ENCODE peak calls at places on chromosomes 4 and X, in four cellular contexts. A is A549, I is mesendoderm, Z is small intestine. D is an unnamed sample.

GRCh38 chrX:71941771-71942170 is 31.1 kb downstream of the NHSL2 start:
- DNase-seq in A (no peak), I (peak), Z (no peak), D (no peak)

GRCh38 chr4:2930821-2931764 is 32.1 kb downstream of the NOP14 start:
- DNase-seq in A (no peak), I (no peak), Z (no peak), D (no peak)

GRCh38 chr4:182307746-182308145 is 64.5 kb downstream of the TENM3 start:
- DNase-seq in A (no peak), I (no peak), Z (no peak), D (no peak)

GRCh38 chr4:77579406-77580076 is 26.1 kb upstream of the CXCL13 start:
- DNase-seq in A (peak), I (no peak), Z (no peak), D (no peak)

GRCh38 chr4:174929346-174929745 is 11.2 kb downstream of the ADAM29 start:
- DNase-seq in A (no peak), I (no peak), Z (no peak), D (no peak)

GRCh38 chr4:181662383-181662782 is 580.8 kb upstream of the TENM3 start:
- DNase-seq in A (no peak), I (no peak), Z (peak), D (no peak)

GRCh38 chrX:153494541-153495361 is at the start of gene BGN:
- DNase-seq in A (no peak), I (peak), Z (no peak), D (no peak)

GRCh38 chrX:28880136-28880535 is 292.9 kb downstream of the IL1RAPL1 start:
- DNase-seq in A (no peak), I (no peak), Z (no peak), D (no peak)

GRCh38 chr4:87359258-87359657 is 31.7 kb downstream of the HSD17B11 start:
- DNase-seq in A (no peak), I (no peak), Z (no peak), D (no peak)

GRCh38 chrX:13939741-13940597 is 89.7 kb downstream of the GEMIN8 start:
- DNase-seq in A (no peak), I (peak), Z (no peak), D (no peak)

GRCh38 chrX:38170556-38170955 is 50.1 kb downstream of the SRPX start:
- DNase-seq in A (no peak), I (no peak), Z (no peak), D (no peak)

DNA sequence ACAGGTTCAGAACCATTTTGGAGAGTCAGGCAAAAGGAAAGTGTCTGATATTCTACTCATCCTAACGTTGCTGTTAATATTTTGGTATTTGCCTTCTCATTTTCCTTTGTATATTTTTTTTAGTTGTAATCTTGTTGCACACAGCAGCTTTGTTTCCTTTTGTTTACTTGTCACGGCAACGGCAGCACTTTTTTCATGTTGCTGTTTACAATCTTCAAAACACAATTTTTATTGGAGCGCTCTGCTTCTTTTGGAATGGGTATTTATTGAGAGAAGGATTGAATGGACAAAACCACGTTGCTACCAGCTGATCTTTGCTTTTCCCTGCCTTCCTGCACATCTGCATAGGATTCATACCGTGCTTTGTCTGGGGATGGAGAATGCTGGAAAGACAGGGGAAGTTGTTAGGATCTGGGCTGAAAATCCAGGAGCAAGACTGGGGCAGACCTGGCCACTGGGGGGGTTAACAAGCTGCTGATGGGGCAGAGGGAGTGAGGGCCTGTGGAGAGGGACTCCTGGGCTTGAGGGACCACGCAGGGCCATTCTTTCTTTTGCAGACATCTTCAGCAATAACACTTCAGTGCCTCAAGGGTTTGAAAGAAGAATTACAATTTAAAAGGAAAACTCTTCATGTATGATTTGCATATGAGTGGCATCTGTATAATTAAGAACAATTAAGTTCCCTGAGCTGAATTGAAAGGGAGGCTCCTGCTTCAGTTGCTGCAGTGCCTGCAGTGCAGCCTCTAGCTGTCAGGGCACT is 69.8 kb downstream of the TMEM131L start:
- DNase-seq in A (no peak), I (peak), Z (no peak), D (no peak)
- H3K27ac ChIP-seq in A (no peak), I (no peak), Z (peak), D (no peak)

DNA sequence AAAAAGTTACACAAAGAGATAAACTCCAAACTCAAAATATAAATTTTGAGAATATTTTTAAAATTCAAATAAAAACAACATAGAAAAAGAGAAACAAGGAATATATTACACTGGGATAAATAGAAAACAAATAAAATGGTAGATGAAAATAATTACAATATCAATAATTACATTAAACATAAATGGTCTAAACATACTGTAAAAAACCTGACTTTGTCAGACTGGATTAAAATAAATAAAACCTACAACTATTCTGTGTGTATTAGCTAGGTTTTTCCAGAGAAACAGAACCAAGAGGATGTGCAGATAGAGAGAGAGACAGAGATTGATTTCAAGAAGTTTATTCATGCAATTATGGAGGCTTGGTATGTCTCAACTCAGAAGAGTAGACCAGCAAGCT is 126.5 kb downstream of the LRBA start:
- DNase-seq in A (no peak), I (no peak), Z (no peak), D (no peak)
- H3K4me3 ChIP-seq in A (no peak), I (no peak), Z (no peak), D (no peak)

DNA sequence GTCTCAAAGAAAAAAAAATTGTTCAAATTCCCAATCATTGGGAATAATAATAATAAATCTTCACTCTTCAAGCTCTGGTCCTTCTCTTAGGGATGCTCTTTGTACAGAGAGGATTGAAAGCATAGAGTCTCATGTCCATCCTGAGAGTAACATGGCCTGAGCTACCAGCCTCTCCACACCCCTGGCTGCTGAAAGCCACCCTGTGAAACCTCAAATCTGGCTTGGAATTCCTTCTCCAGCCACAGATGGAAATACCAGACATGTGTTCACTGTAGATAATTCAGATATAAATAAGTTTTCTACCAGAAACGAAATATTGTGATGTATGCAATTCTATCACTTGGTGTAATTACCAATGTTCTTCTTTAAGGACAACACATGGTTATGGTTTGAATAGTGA is 140.6 kb downstream of the ARSF start:
- DNase-seq in A (no peak), I (no peak), Z (no peak), D (no peak)
- H3K27ac ChIP-seq in A (no peak), I (no peak), Z (no peak), D (no peak)

GRCh38 chrX:131840799-131841495 is 182.2 kb upstream of the STK26 start:
- DNase-seq in A (no peak), I (no peak), Z (no peak), D (no peak)
- H3K4me3 ChIP-seq in A (no peak), I (no peak), Z (no peak), D (no peak)

DNA sequence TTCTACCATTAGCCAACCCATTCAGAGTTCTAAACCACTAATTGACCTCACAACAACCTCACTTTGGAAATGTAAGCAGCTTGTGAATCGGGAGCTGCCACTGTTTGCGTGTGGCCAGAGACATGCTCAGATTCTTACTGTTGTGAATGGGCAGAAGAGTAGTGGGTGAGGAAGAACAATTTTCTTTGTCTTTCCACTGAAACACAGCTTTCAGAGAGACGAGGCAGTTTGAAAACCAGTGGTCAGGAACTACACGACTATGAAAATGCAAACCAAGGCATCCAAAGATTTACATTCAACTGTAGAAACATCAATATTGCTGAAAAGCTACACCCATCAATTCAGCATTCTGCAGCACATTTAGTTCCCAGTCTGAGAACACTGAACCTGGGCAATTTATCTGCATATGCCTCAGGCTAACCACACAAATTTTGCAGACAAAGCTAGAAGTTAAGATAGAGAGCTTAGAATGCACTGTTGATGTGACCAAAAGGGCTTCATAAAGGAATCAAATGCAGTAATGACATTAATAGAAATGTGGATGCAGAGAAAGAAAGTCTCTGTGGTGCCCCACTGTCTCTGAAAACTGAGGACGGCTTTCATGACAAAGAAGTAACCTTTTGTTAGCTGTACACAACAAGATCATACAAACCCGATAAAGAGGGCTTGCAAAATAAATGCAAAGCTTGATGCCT is 134.3 kb downstream of the APBB2 start:
- DNase-seq in A (no peak), I (no peak), Z (no peak), D (no peak)
- H3K27ac ChIP-seq in A (no peak), I (no peak), Z (no peak), D (no peak)

DNA sequence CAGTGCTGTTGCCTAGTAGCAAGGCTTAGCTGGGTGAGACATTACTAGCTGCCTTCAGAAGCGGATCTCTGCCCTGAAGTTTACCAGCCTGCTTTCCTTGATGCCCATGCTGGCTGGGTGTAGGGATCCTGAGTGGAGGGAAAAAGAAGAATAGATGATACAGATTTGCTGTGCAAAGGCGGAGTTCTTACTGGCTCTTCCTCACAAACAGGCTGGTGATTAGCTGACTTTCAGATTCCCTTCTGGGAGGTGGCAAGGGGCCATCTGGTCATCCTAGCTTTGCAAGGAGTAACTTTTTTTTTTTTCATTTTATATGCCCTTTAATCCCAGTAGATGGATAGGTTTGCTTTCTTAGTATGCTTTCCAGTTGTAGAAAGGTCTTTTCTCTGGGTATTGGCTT is 44.8 kb downstream of the SMARCA5 start:
- DNase-seq in A (no peak), I (peak), Z (no peak), D (no peak)
- H3K4me3 ChIP-seq in A (no peak), I (no peak), Z (no peak), D (no peak)